ENCODE peak calls at places on chromosomes 5 and 9, in seven cellular contexts. Y is fibroblast of lung; Z is PC-3; A is psoas muscle; N is neural crest cell; D is CD4-positive, alpha-beta T cell; H is foreskin fibroblast. P is an unnamed sample.

GRCh38 chr9:137422668-137423000 is 328 bp downstream of the EXD3 start:
- DNase-seq in Y (no peak), Z (peak), A (no peak), N (no peak), D (no peak), H (peak), P (no peak)

GRCh38 chr5:180486636-180487149 is 7.5 kb upstream of the CNOT6 start:
- DNase-seq in Y (no peak), Z (no peak), A (no peak), N (no peak), D (no peak), H (no peak), P (no peak)

GRCh38 chr9:27590636-27591035 is 17.4 kb upstream of the C9orf72 start:
- DNase-seq in Y (no peak), Z (peak), A (no peak), N (no peak), D (no peak), H (peak), P (no peak)

GRCh38 chr5:1860949-1861348 is 21.8 kb downstream of the IRX4 start:
- DNase-seq in Y (no peak), Z (no peak), A (no peak), N (no peak), D (no peak), H (no peak), P (no peak)

GRCh38 chr5:84885479-84886258 is 501.0 kb upstream of the EDIL3 start:
- DNase-seq in Y (peak), Z (peak), A (no peak), N (no peak), D (no peak), H (peak), P (no peak)

GRCh38 chr5:56123531-56124243 is 109.4 kb downstream of the ANKRD55 start:
- DNase-seq in Y (peak), Z (peak), A (no peak), N (peak), D (no peak), H (peak), P (peak)

GRCh38 chr9:128323192-128323730 is 622 bp downstream of the COQ4 start:
- DNase-seq in Y (peak), Z (no peak), A (no peak), N (no peak), D (no peak), H (peak), P (no peak)

GRCh38 chr9:38079410-38080105 is 10.5 kb upstream of the SHB start:
- DNase-seq in Y (peak), Z (no peak), A (peak), N (no peak), D (no peak), H (peak), P (no peak)

GRCh38 chr5:171450423-171451246 is 31.2 kb downstream of the FGF18 start:
- DNase-seq in Y (peak), Z (no peak), A (peak), N (peak), D (no peak), H (peak), P (peak)

GRCh38 chr5:14330729-14331128 is 187.6 kb downstream of the TRIO start:
- DNase-seq in Y (no peak), Z (no peak), A (no peak), N (no peak), D (no peak), H (no peak), P (no peak)

GRCh38 chr5:96320797-96321196 is 112.3 kb downstream of the PCSK1 start:
- DNase-seq in Y (no peak), Z (peak), A (no peak), N (no peak), D (no peak), H (peak), P (no peak)

GRCh38 chr5:80761176-80761575 is 106.4 kb upstream of the DHFR start:
- DNase-seq in Y (no peak), Z (peak), A (no peak), N (no peak), D (no peak), H (no peak), P (no peak)

GRCh38 chr5:68467208-68467607 is 251.7 kb downstream of the PIK3R1 start:
- DNase-seq in Y (no peak), Z (no peak), A (no peak), N (no peak), D (no peak), H (no peak), P (no peak)

GRCh38 chr5:75412111-75412990 is 75.3 kb downstream of the HMGCR start:
- DNase-seq in Y (peak), Z (no peak), A (no peak), N (no peak), D (no peak), H (no peak), P (no peak)
- TF ChIP-seq CTCF in Y (peak), Z (no peak), A (no peak), N (peak), D (no peak), H (no peak), P (no peak)

DNA sequence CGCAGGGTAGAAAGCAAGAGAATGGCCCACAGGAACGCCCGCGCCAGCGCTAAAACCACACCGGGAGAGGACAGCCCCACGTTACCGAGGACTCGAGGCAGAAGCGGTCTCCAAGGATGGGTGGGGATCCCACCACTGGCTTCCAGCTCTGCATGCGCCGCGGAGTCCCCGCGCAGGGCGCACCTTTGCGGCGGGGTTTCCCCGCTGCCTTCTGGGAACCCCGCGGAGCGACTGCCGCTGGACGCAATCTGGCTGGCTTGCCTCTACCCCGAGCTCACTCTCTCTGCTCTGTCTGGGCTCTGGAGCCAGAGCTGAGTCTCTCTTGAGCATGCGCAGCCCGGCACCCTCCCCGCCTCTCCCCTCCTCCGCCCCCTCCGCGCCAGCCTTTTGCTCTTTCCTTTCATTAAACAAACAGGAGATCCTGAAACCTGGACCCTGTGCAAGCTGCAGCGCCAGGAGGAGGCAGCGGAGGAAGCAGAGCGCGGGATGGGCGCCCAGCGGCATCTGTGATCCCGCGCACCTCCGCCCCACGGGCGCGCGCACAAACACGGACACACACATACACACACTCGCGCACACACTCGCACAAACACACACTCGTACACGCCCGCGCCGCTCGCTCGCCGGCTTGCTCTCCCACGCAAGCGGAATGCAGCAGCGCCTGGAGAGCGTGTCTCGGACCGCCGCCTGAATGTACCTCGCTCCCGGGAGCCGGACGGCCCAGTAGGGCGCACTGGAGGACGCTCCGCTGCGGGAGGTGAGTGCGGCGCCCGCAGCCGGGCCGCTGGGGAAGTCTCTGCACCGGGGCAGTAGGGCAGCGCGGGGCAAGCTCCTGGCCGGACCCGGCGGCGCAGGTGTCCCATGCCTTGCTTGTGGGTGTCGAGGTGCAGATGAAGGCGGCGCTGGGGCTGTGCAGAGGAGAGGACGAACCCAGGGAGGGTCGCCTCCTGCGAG is at the start of gene PLPPR1:
- DNase-seq in Y (peak), Z (no peak), A (peak), N (peak), D (no peak), H (peak), P (no peak)
- TF ChIP-seq CTCF in Y (no peak), Z (no peak), A (no peak), N (no peak), D (no peak), H (no peak), P (no peak)

DNA sequence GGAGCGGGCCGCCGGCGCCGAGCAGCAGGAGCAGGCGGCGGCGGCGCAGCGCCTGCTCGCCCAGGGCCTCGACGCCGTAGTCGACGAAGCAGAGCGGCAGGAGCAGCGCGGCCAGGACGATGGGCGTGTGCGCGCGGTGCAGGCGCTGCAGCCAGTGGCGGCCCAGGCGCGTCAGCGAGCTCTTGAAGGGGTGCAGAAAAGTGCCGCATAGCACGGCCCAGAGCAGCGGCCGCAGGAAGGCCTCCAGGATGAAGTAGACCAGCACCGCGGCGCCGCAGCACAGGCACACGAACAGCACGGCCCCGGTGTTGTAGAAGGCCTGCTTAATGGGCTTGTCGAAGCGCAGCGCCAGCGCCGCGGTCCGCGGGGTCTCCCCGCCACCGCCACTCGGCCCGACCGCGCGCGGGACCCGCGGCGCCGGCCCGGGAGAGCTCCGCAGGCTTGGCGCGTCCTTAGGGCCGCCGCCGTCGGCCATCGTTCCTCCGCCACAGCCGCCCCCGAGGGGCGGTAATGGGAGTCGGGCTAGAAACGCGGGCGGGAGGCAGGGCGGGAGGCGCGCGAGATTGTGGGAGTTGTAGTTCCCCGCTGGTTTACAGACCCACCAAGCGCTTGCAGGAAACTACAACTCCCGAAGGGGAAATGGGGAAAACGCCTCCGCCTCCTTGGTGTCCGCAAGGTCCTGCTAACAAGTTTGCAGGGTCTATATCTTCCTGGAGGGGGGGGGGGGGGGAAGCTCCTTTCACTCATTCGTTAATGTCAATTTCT is at the start of gene TMEM245:
- DNase-seq in Y (peak), Z (peak), A (peak), N (peak), D (peak), H (peak), P (peak)
- TF ChIP-seq CTCF in Y (no peak), Z (no peak), A (no peak), N (no peak), D (no peak), H (no peak), P (no peak)

DNA sequence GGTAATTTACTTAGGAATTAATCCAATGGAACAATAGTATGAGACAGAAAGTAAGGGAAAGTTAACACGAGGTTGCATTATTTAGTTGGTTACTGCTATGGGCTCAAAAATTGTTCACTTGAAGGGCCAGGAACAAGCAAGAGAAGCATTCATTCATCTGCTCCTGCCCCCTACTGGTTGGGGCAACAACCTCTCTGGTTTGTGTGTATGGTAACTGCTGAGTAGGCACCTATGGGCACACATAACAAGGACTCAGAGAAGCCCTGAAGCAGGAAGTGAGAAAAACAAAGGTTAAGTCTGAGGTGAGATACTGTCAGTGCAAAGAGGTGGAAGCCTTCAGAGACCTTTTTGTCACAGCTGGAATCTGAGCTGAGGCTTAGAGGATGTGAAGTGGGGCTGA is 34.4 kb upstream of the RANBP6 start:
- DNase-seq in Y (no peak), Z (peak), A (no peak), N (no peak), D (no peak), H (no peak), P (no peak)
- TF ChIP-seq CTCF in Y (peak), Z (peak), A (peak), N (peak), D (no peak), H (peak), P (peak)